ENCODE peak calls at places on chromosomes 16 and 17, in eight cellular contexts. G is dorsolateral prefrontal cortex; J is AG04450; N is RPMI7951; Y is HT1080; E is activated CD4-positive, alpha-beta T cell treated with anti-CD3 and anti-CD28 coated beads, Interleukin-2, amount 50 U/mL, for 1 hour; V is CD4-positive, CD25-positive, alpha-beta regulatory T cell; A is activated T-cell treated with anti-CD3 and anti-CD28 coated beads, Interleukin-2, amount 50 U/mL, for 72 hours. U is an unnamed sample.
A peak's percentile ranks its signal among the peaks of the same experiment; 100 is the strongest.

GRCh38 chr17:65254166-65254565 is 117.0 kb downstream of the RGS9 start:
- DNase-seq in G (no peak), J (no peak), N (no peak), Y (no peak), E (no peak), V (no peak), A (no peak), U (no peak)

GRCh38 chr16:85707528-85708095 is 18.9 kb upstream of the GINS2 start:
- DNase-seq in G (no peak), J (no peak), N (no peak), Y (no peak), E (no peak), V (no peak), A (no peak), U (no peak)

GRCh38 chr17:8488931-8489330 is 53.2 kb downstream of the NDEL1 start:
- DNase-seq in G (no peak), J (peak; percentile 90), N (peak; percentile 86), Y (peak; percentile 93), E (no peak), V (no peak), A (no peak), U (peak; percentile 81)

GRCh38 chr16:89779917-89780316 is 36.5 kb downstream of the FANCA start:
- DNase-seq in G (no peak), J (no peak), N (no peak), Y (no peak), E (no peak), V (no peak), A (no peak), U (no peak)

GRCh38 chr17:19333736-19334290 is 28.7 kb downstream of the B9D1 start:
- DNase-seq in G (peak; percentile 29), J (no peak), N (no peak), Y (no peak), E (no peak), V (no peak), A (no peak), U (no peak)

GRCh38 chr16:74868501-74868900 is 93.9 kb upstream of the FA2H start:
- DNase-seq in G (no peak), J (no peak), N (no peak), Y (peak; percentile 91), E (no peak), V (peak; percentile 69), A (no peak), U (no peak)

GRCh38 chr16:64469906-64470702 is 651.8 kb downstream of the CDH11 start:
- DNase-seq in G (no peak), J (no peak), N (no peak), Y (no peak), E (no peak), V (no peak), A (no peak), U (no peak)

GRCh38 chr16:86874141-86874540 is 295.8 kb downstream of the FOXL1 start:
- DNase-seq in G (no peak), J (no peak), N (peak; percentile 39), Y (no peak), E (no peak), V (peak; percentile 6), A (peak; percentile 62), U (no peak)

GRCh38 chr17:45942284-45942683 is 47.9 kb downstream of the MAPT start:
- DNase-seq in G (peak; percentile 96), J (no peak), N (peak; percentile 45), Y (peak; percentile 7), E (no peak), V (no peak), A (no peak), U (peak; percentile 87)

GRCh38 chr16:70749681-70750601 is 51.0 kb downstream of the VAC14 start:
- DNase-seq in G (no peak), J (no peak), N (no peak), Y (no peak), E (no peak), V (no peak), A (no peak), U (no peak)

GRCh38 chr17:58331815-58332719 is 3.5 kb upstream of the TSPOAP1 start:
- DNase-seq in G (peak; percentile 54), J (no peak), N (no peak), Y (no peak), E (peak; percentile 88), V (peak; percentile 97), A (peak; percentile 95), U (peak; percentile 81)

GRCh38 chr17:76451480-76451879 is 1.5 kb downstream of the UBE2O start:
- DNase-seq in G (no peak), J (no peak), N (no peak), Y (no peak), E (no peak), V (no peak), A (no peak), U (no peak)